ENCODE peak calls at places on chromosomes 7 and 10, in five cellular contexts. K is CD8-positive, alpha-beta T cell; I is body of pancreas; O is upper lobe of right lung; Q is CD4-positive, CD25-positive, alpha-beta regulatory T cell. J is an unnamed sample.

GRCh38 chr7:41875513-41875912 is 172.6 kb upstream of the INHBA start:
- DNase-seq in K (no peak), I (no peak), O (no peak), Q (no peak), J (no peak)

GRCh38 chr7:137538361-137538762 is 194.8 kb upstream of the PTN start:
- DNase-seq in K (no peak), I (no peak), O (no peak), Q (no peak), J (no peak)

GRCh38 chr7:31416381-31416780 is 75.9 kb upstream of the NEUROD6 start:
- DNase-seq in K (no peak), I (no peak), O (no peak), Q (no peak), J (no peak)

GRCh38 chr10:121695731-121696464 is 97.7 kb upstream of the FGFR2 start:
- DNase-seq in K (no peak), I (no peak), O (no peak), Q (no peak), J (no peak)

GRCh38 chr7:31104361-31105255 is 52.5 kb downstream of the ADCYAP1R1 start:
- DNase-seq in K (no peak), I (no peak), O (no peak), Q (no peak), J (no peak)

GRCh38 chr7:81769891-81770818 is at the start of gene HGF:
- DNase-seq in K (no peak), I (peak; percentile 46), O (no peak), Q (no peak), J (no peak)

GRCh38 chr10:78696791-78697420 is 371.9 kb upstream of the ZMIZ1 start:
- DNase-seq in K (no peak), I (peak; percentile 41), O (no peak), Q (no peak), J (no peak)

GRCh38 chr7:13016633-13017324 is 329.3 kb downstream of the ARL4A start:
- DNase-seq in K (no peak), I (no peak), O (peak; percentile 30), Q (no peak), J (no peak)

GRCh38 chr10:34731213-34731612 is 83.9 kb downstream of the PARD3 start:
- DNase-seq in K (no peak), I (no peak), O (no peak), Q (no peak), J (no peak)

GRCh38 chr10:34730726-34731125 is 84.4 kb downstream of the PARD3 start:
- DNase-seq in K (no peak), I (no peak), O (no peak), Q (no peak), J (no peak)

GRCh38 chr10:34732926-34733325 is 82.2 kb downstream of the PARD3 start:
- DNase-seq in K (no peak), I (no peak), O (no peak), Q (no peak), J (no peak)

GRCh38 chr10:34729619-34730018 is 85.5 kb downstream of the PARD3 start:
- DNase-seq in K (no peak), I (no peak), O (no peak), Q (no peak), J (no peak)

GRCh38 chr10:34731885-34732701 is 83.0 kb downstream of the PARD3 start:
- DNase-seq in K (no peak), I (peak; percentile 48), O (no peak), Q (no peak), J (no peak)
- H3K4me1 ChIP-seq in K (no peaks in the 10 kb centered on the region), I (peaks cover 47% of the 10 kb centered on the region), O (peaks cover 14% of the 10 kb centered on the region), Q (no peaks in the 10 kb centered on the region), J (no peaks in the 10 kb centered on the region)

DNA sequence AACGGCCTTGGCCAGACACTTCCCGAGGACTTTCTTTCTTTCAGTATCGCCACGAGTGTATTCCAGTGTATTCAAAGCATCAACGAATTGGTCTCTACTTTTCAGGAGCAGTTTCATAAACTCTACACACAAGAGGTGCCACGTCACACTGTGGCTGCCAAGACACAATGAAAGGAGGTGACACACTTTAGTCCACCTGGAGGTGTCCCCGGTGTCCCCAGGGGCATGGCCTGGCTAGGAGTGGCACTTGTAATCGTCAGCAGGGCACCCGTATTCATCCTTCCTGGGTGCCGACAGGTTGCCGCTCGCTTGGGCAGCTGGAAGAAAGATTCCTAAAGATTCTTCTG is 5.0 kb downstream of the TNS3 start:
- DNase-seq in K (no peak), I (peak; percentile 58), O (no peak), Q (no peak), J (no peak)
- H3K4me3 ChIP-seq in K (no peak overlapping the region), I (no peak overlapping the region), O (peak overlapping the region; percentile 23), Q (no peak overlapping the region), J (no peak overlapping the region)

GRCh38 chr10:102626026-102626686 is 18.1 kb upstream of the TRIM8 start:
- DNase-seq in K (no peak), I (no peak), O (peak; percentile 29), Q (no peak), J (no peak)

GRCh38 chr10:102627446-102628293 is 16.6 kb upstream of the TRIM8 start:
- DNase-seq in K (no peak), I (peak; percentile 48), O (peak; percentile 75), Q (no peak), J (no peak)

GRCh38 chr10:102627141-102627445 is 17.2 kb upstream of the TRIM8 start:
- DNase-seq in K (no peak), I (no peak), O (no peak), Q (no peak), J (no peak)

GRCh38 chr10:102624094-102624493 is 20.2 kb upstream of the TRIM8 start:
- DNase-seq in K (no peak), I (no peak), O (peak; percentile 20), Q (no peak), J (no peak)

DNA sequence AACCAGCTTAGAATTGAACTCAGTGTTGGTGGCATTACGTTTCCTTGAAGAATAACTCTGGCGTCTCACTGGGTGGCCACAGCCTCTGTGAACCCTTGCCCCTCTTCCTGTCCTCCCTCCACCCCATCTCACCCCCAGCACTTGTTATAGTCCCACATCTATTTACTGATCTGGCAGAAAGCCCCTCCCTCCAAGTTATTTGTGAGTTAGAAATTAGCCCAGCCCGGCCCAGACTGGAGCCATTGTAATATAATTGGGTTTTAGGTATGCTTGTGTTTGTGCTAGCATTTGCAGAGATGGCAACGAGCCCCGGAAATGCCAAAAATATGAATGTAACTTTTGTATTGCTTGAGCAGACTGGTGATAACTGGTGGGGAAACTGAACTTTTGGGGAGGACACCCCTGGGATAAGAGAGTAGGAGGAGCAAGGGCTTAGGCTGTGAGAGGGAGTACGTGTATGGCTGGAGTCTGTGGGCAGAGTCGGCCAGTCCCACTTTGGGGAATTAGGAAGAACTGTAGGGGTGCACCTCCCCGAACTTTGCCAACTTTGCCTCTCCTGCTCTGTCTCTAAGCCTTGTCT is 19.4 kb upstream of the TRIM8 start:
- DNase-seq in K (no peak), I (no peak), O (peak; percentile 30), Q (no peak), J (no peak)
- H3K27ac ChIP-seq in K (no peak overlapping the region), I (peak overlapping the region; percentile 56), O (no peak overlapping the region), Q (no peak overlapping the region), J (no peak overlapping the region)

GRCh38 chr7:130990178-130990832 is 256.3 kb upstream of the KLF14 start:
- DNase-seq in K (peak; percentile 25), I (no peak), O (no peak), Q (peak; percentile 66), J (peak; percentile 54)
- H3K4me1 ChIP-seq in K (peaks cover 75% of the 10 kb centered on the region), I (peaks cover 59% of the 10 kb centered on the region), O (peaks cover 78% of the 10 kb centered on the region), Q (peaks cover 93% of the 10 kb centered on the region), J (peaks cover 70% of the 10 kb centered on the region)